ENCODE peak calls at places on chromosomes 7 and 10, in five cellular contexts. One of them, this sample, is unnamed.

GRCh38 chr7:10973942-10974716 is 457 bp downstream of the PHF14 start:
- DNase-seq in astrocyte of the cerebellum: no peak
- DNase-seq in MM.1S: no peak
- DNase-seq in GM12865: peak; percentile 56
- DNase-seq in cardiac muscle cell: peak; percentile 40
- DNase-seq in this sample: no peak

GRCh38 chr7:116570306-116570705 is 45.5 kb downstream of the CAV1 start:
- DNase-seq in cardiac muscle cell: no peak
- DNase-seq in astrocyte of the cerebellum: no peak
- DNase-seq in GM12865: no peak
- DNase-seq in MM.1S: no peak
- DNase-seq in this sample: no peak

GRCh38 chr10:63154546-63155387 is 21.6 kb downstream of the NRBF2 start:
- DNase-seq in astrocyte of the cerebellum: no peak
- DNase-seq in GM12865: no peak
- DNase-seq in cardiac muscle cell: no peak
- DNase-seq in MM.1S: no peak
- DNase-seq in this sample: no peak

GRCh38 chr7:157337316-157338149 is 729 bp downstream of the DNAJB6 start:
- DNase-seq in cardiac muscle cell: peak; percentile 72
- DNase-seq in GM12865: peak; percentile 60
- DNase-seq in astrocyte of the cerebellum: no peak
- DNase-seq in MM.1S: peak; percentile 77
- DNase-seq in this sample: no peak

GRCh38 chr10:66746246-66746645 is 179.6 kb upstream of the LRRTM3 start:
- DNase-seq in MM.1S: no peak
- DNase-seq in astrocyte of the cerebellum: no peak
- DNase-seq in cardiac muscle cell: peak; percentile 17
- DNase-seq in GM12865: no peak
- DNase-seq in this sample: no peak

GRCh38 chr10:113762083-113762482 is 10.6 kb downstream of the PLEKHS1 start:
- DNase-seq in GM12865: no peak
- DNase-seq in astrocyte of the cerebellum: no peak
- DNase-seq in MM.1S: no peak
- DNase-seq in cardiac muscle cell: no peak
- DNase-seq in this sample: no peak

GRCh38 chr7:76220185-76221057 is 18.7 kb downstream of the SRRM3 start:
- DNase-seq in astrocyte of the cerebellum: peak; percentile 4
- DNase-seq in MM.1S: no peak
- DNase-seq in GM12865: no peak
- DNase-seq in cardiac muscle cell: peak; percentile 87
- DNase-seq in this sample: no peak

GRCh38 chr10:77501152-77501845 is 136.3 kb downstream of the KCNMA1 start:
- DNase-seq in GM12865: no peak
- DNase-seq in astrocyte of the cerebellum: no peak
- DNase-seq in MM.1S: no peak
- DNase-seq in cardiac muscle cell: peak; percentile 82
- DNase-seq in this sample: no peak

GRCh38 chr10:60572511-60573194 is 183.0 kb upstream of the ANK3 start:
- DNase-seq in cardiac muscle cell: peak; percentile 63
- DNase-seq in astrocyte of the cerebellum: peak; percentile 58
- DNase-seq in GM12865: no peak
- DNase-seq in MM.1S: peak; percentile 15
- DNase-seq in this sample: no peak

GRCh38 chr7:135877799-135878198 is 99.4 kb downstream of the MTPN start:
- DNase-seq in astrocyte of the cerebellum: peak; percentile 46
- DNase-seq in cardiac muscle cell: peak; percentile 70
- DNase-seq in MM.1S: no peak
- DNase-seq in GM12865: no peak
- DNase-seq in this sample: no peak

GRCh38 chr7:100539436-100540006 is 518 bp downstream of the AGFG2 start:
- DNase-seq in cardiac muscle cell: no peak
- DNase-seq in GM12865: no peak
- DNase-seq in MM.1S: no peak
- DNase-seq in astrocyte of the cerebellum: no peak
- DNase-seq in this sample: no peak

GRCh38 chr10:69716711-69717560 is 84.8 kb upstream of the COL13A1 start:
- DNase-seq in GM12865: peak; percentile 54
- DNase-seq in astrocyte of the cerebellum: no peak
- DNase-seq in cardiac muscle cell: peak; percentile 51
- DNase-seq in MM.1S: peak; percentile 45
- DNase-seq in this sample: no peak

GRCh38 chr7:72435366-72435765 is 23.2 kb upstream of the CALN1 start:
- DNase-seq in cardiac muscle cell: peak; percentile 2
- DNase-seq in astrocyte of the cerebellum: no peak
- DNase-seq in MM.1S: no peak
- DNase-seq in GM12865: no peak
- DNase-seq in this sample: no peak

GRCh38 chr7:155965010-155965409 is 152.7 kb upstream of the SHH start:
- DNase-seq in astrocyte of the cerebellum: no peak
- DNase-seq in cardiac muscle cell: no peak
- DNase-seq in MM.1S: no peak
- DNase-seq in GM12865: peak; percentile 30
- DNase-seq in this sample: no peak

GRCh38 chr7:120809260-120809659 is 48.7 kb downstream of the TSPAN12 start:
- DNase-seq in astrocyte of the cerebellum: no peak
- DNase-seq in cardiac muscle cell: no peak
- DNase-seq in GM12865: no peak
- DNase-seq in MM.1S: no peak
- DNase-seq in this sample: no peak

GRCh38 chr7:83629117-83629880 is 19.6 kb downstream of the SEMA3E start:
- DNase-seq in cardiac muscle cell: no peak
- DNase-seq in MM.1S: no peak
- DNase-seq in astrocyte of the cerebellum: no peak
- DNase-seq in GM12865: no peak
- DNase-seq in this sample: no peak

GRCh38 chr7:70678621-70679251 is 453.2 kb upstream of the GALNT17 start:
- DNase-seq in astrocyte of the cerebellum: peak; percentile 76
- DNase-seq in MM.1S: no peak
- DNase-seq in GM12865: no peak
- DNase-seq in cardiac muscle cell: peak; percentile 41
- DNase-seq in this sample: no peak

GRCh38 chr7:127803626-127804025 is 151.6 kb downstream of the SND1 start:
- DNase-seq in astrocyte of the cerebellum: no peak
- DNase-seq in cardiac muscle cell: peak; percentile 17
- DNase-seq in MM.1S: no peak
- DNase-seq in GM12865: no peak
- DNase-seq in this sample: no peak

GRCh38 chr10:119131512-119132240 is 27.8 kb downstream of the DENND10 start:
- DNase-seq in cardiac muscle cell: peak; percentile 76
- DNase-seq in MM.1S: peak; percentile 69
- DNase-seq in astrocyte of the cerebellum: no peak
- DNase-seq in GM12865: peak; percentile 70
- DNase-seq in this sample: peak; percentile 51

GRCh38 chr10:98074315-98074911 is 44.0 kb upstream of the CRTAC1 start:
- DNase-seq in MM.1S: peak; percentile 38
- DNase-seq in GM12865: no peak
- DNase-seq in astrocyte of the cerebellum: peak; percentile 3
- DNase-seq in cardiac muscle cell: peak; percentile 38
- DNase-seq in this sample: no peak

GRCh38 chr7:142228681-142229080 is 29.2 kb downstream of the PRSS58 start:
- DNase-seq in astrocyte of the cerebellum: no peak
- DNase-seq in cardiac muscle cell: no peak
- DNase-seq in MM.1S: no peak
- DNase-seq in GM12865: no peak
- DNase-seq in this sample: no peak

GRCh38 chr7:136635755-136636154 is 232.7 kb upstream of the CHRM2 start:
- DNase-seq in astrocyte of the cerebellum: no peak
- DNase-seq in MM.1S: no peak
- DNase-seq in cardiac muscle cell: no peak
- DNase-seq in GM12865: no peak
- DNase-seq in this sample: no peak

GRCh38 chr10:49000437-49001398 is 61.1 kb upstream of the LRRC18 start:
- DNase-seq in GM12865: no peak
- DNase-seq in astrocyte of the cerebellum: no peak
- DNase-seq in cardiac muscle cell: no peak
- DNase-seq in MM.1S: no peak
- DNase-seq in this sample: no peak

GRCh38 chr10:49005270-49005669 is 65.6 kb upstream of the LRRC18 start:
- DNase-seq in astrocyte of the cerebellum: no peak
- DNase-seq in GM12865: no peak
- DNase-seq in MM.1S: no peak
- DNase-seq in cardiac muscle cell: no peak
- DNase-seq in this sample: no peak

GRCh38 chr10:49007128-49007527 is 67.5 kb upstream of the LRRC18 start:
- DNase-seq in MM.1S: no peak
- DNase-seq in GM12865: no peak
- DNase-seq in cardiac muscle cell: no peak
- DNase-seq in astrocyte of the cerebellum: no peak
- DNase-seq in this sample: no peak

GRCh38 chr10:49001861-49002675 is 62.4 kb upstream of the LRRC18 start:
- DNase-seq in GM12865: no peak
- DNase-seq in MM.1S: no peak
- DNase-seq in cardiac muscle cell: peak; percentile 4
- DNase-seq in astrocyte of the cerebellum: no peak
- DNase-seq in this sample: no peak

GRCh38 chr10:49001402-49001801 is 61.8 kb upstream of the LRRC18 start:
- DNase-seq in cardiac muscle cell: peak; percentile 8
- DNase-seq in MM.1S: no peak
- DNase-seq in GM12865: no peak
- DNase-seq in astrocyte of the cerebellum: no peak
- DNase-seq in this sample: no peak
- TF ChIP-seq CTCF in cardiac muscle cell: peak; percentile 13
- TF ChIP-seq CTCF in MM.1S: no peak
- TF ChIP-seq CTCF in GM12865: no peak
- TF ChIP-seq CTCF in astrocyte of the cerebellum: peak; percentile 7
- TF ChIP-seq CTCF in this sample: no peak

DNA sequence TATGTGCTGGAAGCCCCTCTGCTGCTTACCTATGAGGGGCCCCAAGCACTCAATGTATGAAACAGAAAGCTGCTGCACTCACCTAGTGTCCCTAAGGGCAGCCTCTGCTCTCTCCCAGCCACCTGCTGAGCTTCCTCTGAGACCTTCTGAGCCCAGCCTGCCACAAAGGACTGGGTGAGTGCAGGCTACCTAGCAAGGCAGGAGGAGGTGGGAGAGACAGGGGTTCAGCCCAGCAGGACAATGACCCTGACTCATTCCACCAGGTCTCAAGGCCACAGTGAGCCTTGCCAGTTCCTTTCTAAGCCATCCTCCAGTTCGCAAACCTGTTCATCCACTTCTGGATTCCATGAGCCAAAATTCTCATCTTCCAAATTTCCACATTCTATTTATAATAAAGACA is 16.3 kb downstream of the VOPP1 start:
- DNase-seq in GM12865: peak; percentile 64
- DNase-seq in astrocyte of the cerebellum: no peak
- DNase-seq in MM.1S: peak; percentile 67
- DNase-seq in cardiac muscle cell: no peak
- DNase-seq in this sample: no peak
- H3K4me3 ChIP-seq in GM12865: peak overlapping the region; percentile 7
- H3K4me3 ChIP-seq in astrocyte of the cerebellum: no peak overlapping the region
- H3K4me3 ChIP-seq in MM.1S: peak overlapping the region; percentile 14
- H3K4me3 ChIP-seq in cardiac muscle cell: no peak overlapping the region
- H3K4me3 ChIP-seq in this sample: peak overlapping the region; percentile 0

DNA sequence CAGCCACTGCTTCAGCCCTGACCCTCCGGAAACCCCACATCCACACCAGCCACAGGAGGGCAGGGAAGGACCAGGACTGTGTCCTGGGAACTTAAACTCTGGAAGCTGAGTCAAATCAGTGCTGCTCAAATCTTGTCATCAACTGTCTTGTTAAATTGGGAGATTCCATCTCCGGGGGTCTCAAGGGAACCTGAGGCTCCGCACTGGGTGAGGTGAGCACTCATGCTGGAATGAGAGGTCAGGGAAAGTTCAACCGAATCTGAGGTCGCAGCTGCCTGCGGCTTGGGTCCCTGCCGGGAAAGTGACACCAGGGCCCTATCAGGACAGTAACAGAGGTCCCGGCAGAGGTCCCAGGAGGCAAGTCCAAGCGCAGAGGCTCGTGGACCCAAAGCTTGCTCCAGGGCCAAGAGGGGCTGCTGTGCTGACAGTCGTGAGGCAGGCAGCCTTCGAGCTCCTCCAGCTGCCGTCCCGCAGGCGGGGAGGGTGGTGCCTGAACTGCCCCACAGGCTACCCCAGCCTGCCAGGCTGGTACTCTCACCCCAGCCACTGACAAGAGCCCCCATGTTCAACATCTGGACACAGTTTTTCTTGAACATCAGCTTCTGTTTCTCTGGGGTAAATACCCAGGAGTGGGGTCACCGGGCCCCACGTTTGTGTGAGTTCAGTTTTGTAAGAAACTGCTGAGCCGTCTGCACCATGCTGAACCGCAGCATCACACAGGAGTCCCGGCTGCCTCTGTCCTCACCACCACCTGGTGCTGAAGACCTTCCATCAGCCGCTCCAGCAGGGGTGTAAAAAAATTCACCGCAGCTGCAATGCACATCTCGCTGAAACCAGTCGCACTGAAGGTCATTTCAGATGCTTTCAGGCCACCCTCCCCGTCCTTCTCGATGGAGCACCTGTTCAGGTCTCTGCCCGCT is 101.0 kb downstream of the DIP2C start:
- DNase-seq in GM12865: no peak
- DNase-seq in astrocyte of the cerebellum: no peak
- DNase-seq in MM.1S: peak; percentile 96
- DNase-seq in cardiac muscle cell: peak; percentile 67
- DNase-seq in this sample: no peak
- TF ChIP-seq CTCF in GM12865: no peak
- TF ChIP-seq CTCF in astrocyte of the cerebellum: peak; percentile 33
- TF ChIP-seq CTCF in MM.1S: no peak
- TF ChIP-seq CTCF in cardiac muscle cell: peak; percentile 48
- TF ChIP-seq CTCF in this sample: no peak

GRCh38 chr7:20783131-20783715 is 3.5 kb downstream of the SP8 start:
- DNase-seq in cardiac muscle cell: no peak
- DNase-seq in astrocyte of the cerebellum: no peak
- DNase-seq in GM12865: no peak
- DNase-seq in MM.1S: no peak
- DNase-seq in this sample: no peak
- H3K4me3 ChIP-seq in cardiac muscle cell: no peak overlapping the region
- H3K4me3 ChIP-seq in astrocyte of the cerebellum: no peak overlapping the region
- H3K4me3 ChIP-seq in GM12865: no peak overlapping the region
- H3K4me3 ChIP-seq in MM.1S: no peak overlapping the region
- H3K4me3 ChIP-seq in this sample: no peak overlapping the region

GRCh38 chr10:46311501-46311951 is 24.7 kb downstream of the ANTXRL start:
- DNase-seq in MM.1S: no peak
- DNase-seq in cardiac muscle cell: no peak
- DNase-seq in GM12865: no peak
- DNase-seq in astrocyte of the cerebellum: no peak
- DNase-seq in this sample: no peak
- TF ChIP-seq CTCF in MM.1S: no peak
- TF ChIP-seq CTCF in cardiac muscle cell: no peak
- TF ChIP-seq CTCF in GM12865: no peak
- TF ChIP-seq CTCF in astrocyte of the cerebellum: no peak
- TF ChIP-seq CTCF in this sample: no peak

GRCh38 chr10:44293306-44293778 is 91.6 kb downstream of the CXCL12 start:
- DNase-seq in MM.1S: no peak
- DNase-seq in cardiac muscle cell: peak; percentile 32
- DNase-seq in astrocyte of the cerebellum: no peak
- DNase-seq in GM12865: no peak
- DNase-seq in this sample: no peak
- H3K4me3 ChIP-seq in MM.1S: no peak overlapping the region
- H3K4me3 ChIP-seq in cardiac muscle cell: no peak overlapping the region
- H3K4me3 ChIP-seq in astrocyte of the cerebellum: no peak overlapping the region
- H3K4me3 ChIP-seq in GM12865: no peak overlapping the region
- H3K4me3 ChIP-seq in this sample: no peak overlapping the region